ENCODE peak calls at places on chromosomes 7 and 10, in five cellular contexts. V, Q, A, R and H are unnamed samples.

GRCh38 chr7:44587843-44588711 is 6.0 kb upstream of the TMED4 start:
- DNase-seq in Q (peak), R (no peak), V (peak), A (no peak), H (no peak)

GRCh38 chr10:72611783-72612182 is 14.1 kb downstream of the MICU1 start:
- DNase-seq in A (no peak), Q (no peak), V (no peak), R (no peak), H (no peak)

GRCh38 chr7:91041901-91042457 is 222.3 kb upstream of the FZD1 start:
- DNase-seq in R (no peak), V (no peak), A (no peak), Q (no peak), H (no peak)

GRCh38 chr7:41878331-41879112 is 175.6 kb upstream of the INHBA start:
- DNase-seq in Q (no peak), A (no peak), R (no peak), V (no peak), H (no peak)

GRCh38 chr7:23333671-23334246 is 34.6 kb downstream of the MALSU1 start:
- DNase-seq in A (no peak), V (no peak), Q (no peak), R (no peak), H (no peak)

GRCh38 chr10:129970404-129971364 is 6.6 kb upstream of the EBF3 start:
- DNase-seq in R (no peak), Q (no peak), V (no peak), A (no peak), H (no peak)

GRCh38 chr10:36096571-36096970 is 454.5 kb upstream of the FZD8 start:
- DNase-seq in V (no peak), A (no peak), Q (no peak), R (no peak), H (no peak)

GRCh38 chr10:12839941-12840611 is 161.4 kb downstream of the CCDC3 start:
- DNase-seq in V (no peak), A (no peak), R (no peak), Q (no peak), H (no peak)

GRCh38 chr10:102657451-102657850 is 13.2 kb downstream of the TRIM8 start:
- DNase-seq in A (no peak), V (no peak), R (no peak), Q (no peak), H (no peak)

DNA sequence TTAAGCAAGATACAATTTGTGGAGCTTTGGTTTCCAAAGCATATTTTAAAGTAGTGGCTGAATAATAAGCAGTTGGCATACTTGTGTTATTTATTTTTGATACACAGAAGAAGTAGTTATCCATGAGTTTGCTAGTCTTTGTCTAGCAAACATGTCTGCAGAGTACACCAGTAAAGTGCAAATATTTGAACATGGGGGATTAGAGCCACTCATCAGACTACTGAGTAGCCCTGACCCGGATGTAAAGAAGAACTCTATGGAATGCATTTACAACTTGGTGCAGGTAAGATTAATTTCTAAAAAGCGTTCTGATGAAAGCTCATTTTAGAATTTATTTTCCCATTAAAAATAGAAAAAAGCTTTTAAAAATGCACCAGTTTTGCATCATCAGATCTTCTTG is 31.4 kb downstream of the ARMC3 start:
- DNase-seq in V (peak), Q (no peak), R (no peak), A (no peak), H (no peak)
- TF ChIP-seq SUZ12 in V (no peak), Q (no peak), R (no peak), A (no peak), H (no peak)

DNA sequence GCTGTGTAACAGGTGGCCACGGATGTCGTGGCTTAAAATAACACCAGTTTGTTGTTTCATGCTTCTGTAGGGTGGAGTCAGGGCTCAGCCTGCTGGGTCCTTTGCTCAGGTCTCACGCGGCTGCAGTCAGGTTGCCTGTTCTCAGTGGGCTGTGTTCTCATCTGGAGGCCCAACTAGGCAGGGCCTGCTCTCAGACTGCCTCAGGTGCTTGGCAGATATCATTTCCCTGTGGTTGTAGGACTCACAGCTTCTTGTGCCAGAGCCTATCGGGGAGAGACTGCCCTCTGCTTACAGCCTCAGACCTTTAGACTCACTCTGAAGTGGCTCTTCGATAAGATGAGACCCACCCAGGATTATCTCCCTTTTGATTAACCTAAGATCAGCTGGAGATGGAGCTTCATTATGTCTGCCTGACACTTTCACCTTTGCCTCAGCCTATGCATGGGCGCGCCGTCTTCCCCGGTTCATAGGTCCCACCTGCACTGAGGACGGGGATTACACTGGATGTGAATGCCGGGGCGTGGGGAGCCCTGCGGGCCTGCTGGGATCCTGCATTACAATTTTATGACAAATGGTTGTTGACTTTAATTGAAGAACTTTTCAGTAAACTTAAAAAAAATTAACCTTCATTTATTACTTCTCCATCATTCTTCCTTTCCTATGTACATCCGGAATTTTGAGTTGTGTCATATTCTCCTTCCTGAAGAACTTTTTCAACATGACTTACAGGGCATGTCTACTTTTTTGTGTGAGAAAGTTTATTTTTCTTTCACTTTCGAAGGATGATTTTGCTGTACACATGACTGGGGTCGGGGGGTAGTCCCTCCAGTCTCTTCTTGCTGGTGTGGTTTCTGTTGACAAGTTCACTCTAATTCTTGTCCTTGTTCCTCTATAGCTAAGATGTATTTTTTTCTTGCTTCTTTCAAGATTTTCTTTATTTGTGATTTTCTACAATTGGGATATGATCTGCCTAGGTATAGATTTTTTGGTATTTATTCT is 55.5 kb downstream of the INPP5A start:
- DNase-seq in Q (peak), R (no peak), V (no peak), A (no peak), H (no peak)
- TF ChIP-seq SUZ12 in Q (no peak), R (no peak), V (no peak), A (no peak), H (no peak)

GRCh38 chr10:34432589-34432988 is 382.5 kb downstream of the PARD3 start:
- DNase-seq in Q (no peak), V (no peak), A (no peak), R (no peak), H (no peak)

GRCh38 chr10:34433241-34434076 is 381.6 kb downstream of the PARD3 start:
- DNase-seq in Q (no peak), A (no peak), R (no peak), V (no peak), H (no peak)

GRCh38 chr10:34438741-34439140 is 376.4 kb downstream of the PARD3 start:
- DNase-seq in A (no peak), Q (no peak), V (no peak), R (no peak), H (no peak)

GRCh38 chr10:34434119-34434594 is 380.9 kb downstream of the PARD3 start:
- DNase-seq in A (no peak), R (no peak), V (no peak), Q (no peak), H (no peak)

DNA sequence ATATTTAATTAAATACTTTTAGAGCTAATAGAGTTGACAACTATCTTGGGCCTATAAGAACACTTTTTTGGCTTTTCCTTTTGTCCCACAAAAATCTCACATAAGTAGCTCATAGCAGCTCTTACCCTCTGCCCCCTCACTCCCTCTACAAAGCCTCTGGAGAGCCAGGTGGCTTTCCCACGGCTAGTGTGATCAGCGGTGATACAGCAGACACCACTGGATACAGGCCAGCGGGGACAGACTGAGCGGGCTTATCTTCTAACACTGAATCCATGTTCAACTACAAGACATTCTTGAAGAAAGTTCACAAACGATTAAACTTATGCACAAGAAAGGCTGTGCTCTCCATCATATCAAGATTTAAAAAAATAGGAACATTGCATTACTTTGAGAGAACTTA is 377.2 kb downstream of the PARD3 start:
- DNase-seq in R (no peak), A (no peak), V (no peak), Q (no peak), H (no peak)
- TF ChIP-seq SUZ12 in R (no peak), A (no peak), V (no peak), Q (no peak), H (no peak)

DNA sequence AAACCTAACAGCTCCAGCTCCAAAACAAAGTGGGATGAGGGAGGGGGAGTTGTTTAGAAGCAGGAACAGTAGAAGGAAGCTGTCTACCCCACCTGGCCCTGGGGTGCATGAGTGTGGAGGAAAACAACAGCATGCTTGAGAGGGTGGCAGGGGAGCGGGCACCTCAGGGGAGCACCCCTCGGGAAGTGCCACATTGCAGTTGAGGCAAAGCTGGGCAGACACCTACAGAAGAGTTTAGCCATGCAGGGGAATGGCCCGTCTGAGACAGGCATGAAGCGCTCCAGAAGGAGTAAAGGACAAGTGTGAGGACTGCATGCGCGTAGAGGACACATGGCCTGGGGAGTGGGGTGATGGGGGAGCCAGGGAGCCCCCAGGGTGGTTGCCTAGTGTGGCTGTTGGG is 18.1 kb downstream of the CHAT start:
- DNase-seq in R (no peak), A (no peak), V (no peak), Q (no peak), H (no peak)
- TF ChIP-seq SUZ12 in R (no peak), A (no peak), V (no peak), Q (no peak), H (no peak)

GRCh38 chr10:97584060-97584797 is at the start of gene HOGA1:
- DNase-seq in R (peak), V (peak), Q (no peak), A (no peak), H (peak)
- TF ChIP-seq SUZ12 in R (no peak), V (no peak), Q (no peak), A (no peak), H (no peak)

DNA sequence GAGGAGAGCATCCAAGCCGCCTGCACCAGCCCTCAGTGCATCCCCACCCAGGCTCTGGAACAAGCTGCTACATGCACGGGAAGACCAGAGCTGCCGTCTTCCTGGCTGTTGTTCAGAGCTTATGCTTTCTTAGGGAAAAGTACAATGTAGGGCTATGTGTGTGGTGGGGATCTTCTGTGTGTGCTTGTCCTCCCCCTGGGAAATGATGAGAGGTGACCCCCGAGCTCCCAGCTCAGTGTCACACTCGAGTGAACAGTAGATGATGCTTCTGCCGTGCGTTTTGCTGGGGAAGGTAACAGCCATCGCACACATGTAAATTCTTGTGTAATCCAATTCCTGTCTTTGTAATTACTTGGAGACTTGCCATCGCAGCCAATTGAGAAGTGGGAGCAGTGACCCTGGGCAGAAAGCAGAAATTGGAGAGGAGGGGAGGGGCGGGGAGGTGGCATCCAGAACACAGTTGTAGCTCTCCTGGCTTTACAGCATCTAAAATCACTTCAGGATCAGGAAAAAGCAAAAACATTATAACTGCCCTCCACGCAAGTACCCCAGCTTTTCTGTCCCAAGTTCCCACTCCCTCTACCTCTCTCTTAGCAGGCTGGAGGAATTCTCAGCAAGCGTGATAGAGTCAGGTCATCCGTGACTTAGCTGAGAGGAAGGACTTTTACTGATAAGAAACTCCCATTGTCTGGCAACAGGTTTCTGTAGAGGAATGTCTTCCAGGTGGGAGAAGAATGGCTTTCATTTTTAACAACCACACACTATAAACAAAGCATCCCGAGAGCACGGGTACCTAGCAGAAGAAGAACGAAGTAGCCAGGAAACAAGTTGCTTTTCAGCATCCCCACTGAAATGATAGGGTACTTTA is 149.6 kb downstream of the TCF7L2 start:
- DNase-seq in Q (no peak), R (no peak), A (no peak), V (no peak), H (peak)
- TF ChIP-seq SUZ12 in Q (no peak), R (no peak), A (no peak), V (no peak), H (no peak)

GRCh38 chr10:30151581-30152389 is 92.4 kb upstream of the JCAD start:
- DNase-seq in R (peak), V (no peak), A (peak), Q (no peak), H (no peak)
- TF ChIP-seq SUZ12 in R (no peak), V (no peak), A (no peak), Q (no peak), H (no peak)

GRCh38 chr7:200290-200689 is 7.9 kb downstream of the FAM20C start:
- DNase-seq in A (no peak), R (no peak), V (no peak), Q (no peak), H (no peak)
- TF ChIP-seq SUZ12 in A (no peak), R (no peak), V (no peak), Q (no peak), H (no peak)